ENCODE peak calls at places on chromosome 16, in six cellular contexts. G, A, O, W, E and V are unnamed samples.

GRCh38 chr16:1775846-1776671 is 3.1 kb upstream of the MRPS34 start:
- DNase-seq in A (no peak), O (no peak), G (no peak), E (no peak), W (no peak), V (no peak)

GRCh38 chr16:78147846-78148535 is 48.5 kb downstream of the WWOX start:
- DNase-seq in G (no peak), O (no peak), E (no peak), W (no peak), A (no peak), V (no peak)

GRCh38 chr16:20868890-20869289 is 31.3 kb downstream of the DCUN1D3 start:
- DNase-seq in A (no peak), W (peak; percentile 95), G (no peak), O (no peak), E (peak; percentile 77), V (no peak)

GRCh38 chr16:51431517-51432241 is 280.6 kb upstream of the SALL1 start:
- DNase-seq in W (peak; percentile 92), A (no peak), G (no peak), O (no peak), E (peak; percentile 99), V (no peak)

GRCh38 chr16:81940781-81941560 is 70.3 kb downstream of the SDR42E1 start:
- DNase-seq in G (peak; percentile 52), E (peak; percentile 67), A (no peak), W (peak; percentile 67), O (no peak), V (no peak)

GRCh38 chr16:30005341-30006094 is 5.3 kb downstream of the DOC2A start:
- DNase-seq in G (peak; percentile 89), E (peak; percentile 48), W (no peak), A (peak; percentile 45), O (peak; percentile 79), V (no peak)

GRCh38 chr16:68668266-68668665 is 23.2 kb downstream of the CDH3 start:
- DNase-seq in A (no peak), E (no peak), W (no peak), O (no peak), G (no peak), V (no peak)

GRCh38 chr16:13992322-13992721 is 72.4 kb downstream of the ERCC4 start:
- DNase-seq in O (no peak), G (no peak), E (no peak), W (no peak), A (no peak), V (no peak)

GRCh38 chr16:3662601-3663000 is 8.1 kb downstream of the DNASE1 start:
- DNase-seq in O (no peak), A (no peak), W (no peak), G (no peak), E (no peak), V (no peak)

GRCh38 chr16:87963400-87963799 is 12.2 kb downstream of the BANP start:
- DNase-seq in E (peak; percentile 89), O (no peak), G (no peak), A (no peak), W (peak; percentile 50), V (no peak)

GRCh38 chr16:87790278-87791023 is 24.7 kb upstream of the KLHDC4 start:
- DNase-seq in E (no peak), G (no peak), O (no peak), W (peak; percentile 96), A (no peak), V (no peak)

GRCh38 chr16:81521141-81521626 is 76.6 kb downstream of the CMIP start:
- DNase-seq in W (no peak), O (peak; percentile 76), G (no peak), E (no peak), A (no peak), V (no peak)

GRCh38 chr16:84220851-84221250 is 19.0 kb downstream of the KCNG4 start:
- DNase-seq in E (no peak), G (no peak), O (no peak), A (no peak), W (no peak), V (no peak)

GRCh38 chr16:28193530-28194423 is 18.0 kb downstream of the XPO6 start:
- DNase-seq in A (no peak), G (no peak), E (peak; percentile 91), O (no peak), W (peak; percentile 49), V (no peak)

GRCh38 chr16:14455577-14455976 is 174.5 kb downstream of the PARN start:
- DNase-seq in G (no peak), A (no peak), E (peak; percentile 57), O (no peak), W (peak; percentile 52), V (no peak)

GRCh38 chr16:11402745-11403533 is 57.7 kb downstream of the RMI2 start:
- DNase-seq in O (no peak), E (no peak), G (no peak), A (no peak), W (no peak), V (no peak)

GRCh38 chr16:49672753-49673152 is 183.2 kb downstream of the ZNF423 start:
- DNase-seq in W (no peak), A (no peak), E (no peak), O (no peak), G (no peak), V (no peak)

GRCh38 chr16:11036868-11037410 is 92.6 kb downstream of the CLEC16A start:
- DNase-seq in A (no peak), E (no peak), W (no peak), G (no peak), O (no peak), V (no peak)

GRCh38 chr16:85460983-85461813 is 151.9 kb upstream of the GSE1 start:
- DNase-seq in E (peak; percentile 76), G (peak; percentile 75), O (no peak), A (no peak), W (peak; percentile 33), V (no peak)

GRCh38 chr16:28846933-28847273 is 755 bp upstream of the TUFM start:
- DNase-seq in O (no peak), E (no peak), G (no peak), W (peak; percentile 30), A (no peak), V (no peak)

GRCh38 chr16:31386157-31386984 is 6.8 kb upstream of the ITGAD start:
- DNase-seq in G (no peak), W (no peak), A (no peak), E (peak; percentile 82), O (peak; percentile 39), V (no peak)

GRCh38 chr16:79419148-79419547 is 181.4 kb downstream of the MAF start:
- DNase-seq in G (no peak), E (no peak), O (no peak), W (no peak), A (no peak), V (no peak)

GRCh38 chr16:11254913-11255736 is 879 bp downstream of the SOCS1 start:
- DNase-seq in E (peak; percentile 36), O (no peak), G (peak; percentile 35), A (peak; percentile 28), W (peak; percentile 44), V (no peak)

GRCh38 chr16:13036600-13036999 is 135.2 kb downstream of the SHISA9 start:
- DNase-seq in G (no peak), E (peak; percentile 34), A (peak; percentile 72), W (peak; percentile 43), O (no peak), V (peak; percentile 43)

GRCh38 chr16:5461574-5461973 is 364.0 kb upstream of the EEF2KMT start:
- DNase-seq in E (no peak), W (no peak), G (no peak), A (no peak), O (no peak), V (no peak)

GRCh38 chr16:48539485-48540221 is 70.3 kb downstream of the N4BP1 start:
- DNase-seq in A (no peak), E (no peak), G (no peak), W (no peak), O (no peak), V (no peak)

GRCh38 chr16:842061-842476 is 41.5 kb upstream of the GNG13 start:
- DNase-seq in G (no peak), O (no peak), W (no peak), E (peak; percentile 7), A (no peak), V (no peak)

GRCh38 chr16:67166035-67166882 is 1.7 kb downstream of the HSF4 start:
- DNase-seq in A (no peak), O (no peak), W (no peak), E (no peak), G (no peak), V (no peak)

GRCh38 chr16:9527976-9528375 is 436.5 kb downstream of the HAPSTR1 start:
- DNase-seq in O (no peak), A (no peak), W (no peak), E (no peak), G (no peak), V (peak; percentile 18)

GRCh38 chr16:9027070-9027799 is 63.5 kb upstream of the USP7 start:
- DNase-seq in O (no peak), G (no peak), W (no peak), A (no peak), E (no peak), V (no peak)